ENCODE peak calls at places on chromosomes 7 and 10, in five cellular contexts. E, X, C, D and U are unnamed samples.

GRCh38 chr7:137469191-137469811 is 125.8 kb upstream of the PTN start:
- ATAC-seq in C (no peak), E (no peak), X (no peak), D (no peak), U (no peak)

GRCh38 chr10:22833781-22834180 is 94.1 kb upstream of the ARMC3 start:
- ATAC-seq in D (no peak), C (no peak), E (no peak), X (no peak), U (no peak)

GRCh38 chr7:100372694-100373093 is 593 bp upstream of the PILRA start:
- ATAC-seq in X (no peak), C (no peak), E (no peak), D (no peak), U (no peak)

GRCh38 chr10:3893102-3893473 is 108.1 kb upstream of the KLF6 start:
- ATAC-seq in D (peak), X (no peak), C (no peak), E (no peak), U (no peak)

GRCh38 chr7:14858410-14858809 is 44.1 kb downstream of the DGKB start:
- ATAC-seq in D (no peak), X (no peak), E (no peak), C (no peak), U (no peak)

GRCh38 chr10:116444527-116445142 is 17.0 kb downstream of the PNLIPRP3 start:
- ATAC-seq in D (peak), C (no peak), X (peak), E (no peak), U (no peak)

GRCh38 chr7:108137993-108138392 is 7.8 kb upstream of the LAMB4 start:
- ATAC-seq in C (no peak), E (no peak), D (no peak), X (no peak), U (no peak)

GRCh38 chr7:156459582-156459981 is 181.0 kb upstream of the RNF32 start:
- ATAC-seq in E (no peak), C (no peak), X (no peak), D (no peak), U (no peak)

GRCh38 chr7:39507866-39508551 is 58.2 kb upstream of the YAE1 start:
- ATAC-seq in C (peak), D (peak), E (no peak), X (no peak), U (no peak)

GRCh38 chr10:53886325-53887300 is 914.4 kb downstream of the PCDH15 start:
- ATAC-seq in D (no peak), E (no peak), C (no peak), X (no peak), U (no peak)

GRCh38 chr10:120586471-120586872 is 129.4 kb downstream of the PLPP4 start:
- ATAC-seq in D (no peak), E (no peak), X (no peak), C (no peak), U (no peak)

GRCh38 chr10:103476046-103476768 is 2.8 kb downstream of the CALHM3 start:
- ATAC-seq in D (peak), E (no peak), X (peak), C (no peak), U (no peak)

GRCh38 chr10:5765617-5766016 is 47.6 kb downstream of the GDI2 start:
- ATAC-seq in C (no peak), X (no peak), D (no peak), E (no peak), U (no peak)

GRCh38 chr10:14116837-14117236 is 213.9 kb downstream of the FRMD4A start:
- ATAC-seq in E (no peak), X (no peak), C (no peak), D (no peak), U (no peak)

GRCh38 chr7:158430308-158431034 is 157.2 kb downstream of the PTPRN2 start:
- ATAC-seq in D (no peak), E (no peak), C (no peak), X (no peak), U (no peak)

GRCh38 chr7:151472644-151473380 is 32.9 kb upstream of the CRYGN start:
- ATAC-seq in D (peak), X (no peak), E (peak), C (peak), U (peak)

GRCh38 chr7:109259151-109259550 is 689.5 kb downstream of the DNAJB9 start:
- ATAC-seq in C (no peak), D (no peak), X (no peak), E (no peak), U (no peak)

GRCh38 chr10:92681306-92681823 is 8.4 kb upstream of the HHEX start:
- ATAC-seq in C (no peak), X (no peak), E (no peak), D (no peak), U (no peak)

GRCh38 chr10:15369642-15370211 is 1.4 kb downstream of the FAM171A1 start:
- ATAC-seq in D (no peak), X (no peak), C (peak), E (no peak), U (no peak)

GRCh38 chr10:124016795-124017375 is 76.5 kb downstream of the CHST15 start:
- ATAC-seq in C (no peak), D (no peak), E (no peak), X (no peak), U (no peak)

GRCh38 chr7:100003711-100004661 is 11.4 kb upstream of the ZKSCAN1 start:
- ATAC-seq in C (peak), D (no peak), X (no peak), E (no peak), U (no peak)

GRCh38 chr7:6571160-6571779 is 6.0 kb upstream of the ZDHHC4 start:
- ATAC-seq in E (no peak), X (no peak), C (no peak), D (peak), U (no peak)

DNA sequence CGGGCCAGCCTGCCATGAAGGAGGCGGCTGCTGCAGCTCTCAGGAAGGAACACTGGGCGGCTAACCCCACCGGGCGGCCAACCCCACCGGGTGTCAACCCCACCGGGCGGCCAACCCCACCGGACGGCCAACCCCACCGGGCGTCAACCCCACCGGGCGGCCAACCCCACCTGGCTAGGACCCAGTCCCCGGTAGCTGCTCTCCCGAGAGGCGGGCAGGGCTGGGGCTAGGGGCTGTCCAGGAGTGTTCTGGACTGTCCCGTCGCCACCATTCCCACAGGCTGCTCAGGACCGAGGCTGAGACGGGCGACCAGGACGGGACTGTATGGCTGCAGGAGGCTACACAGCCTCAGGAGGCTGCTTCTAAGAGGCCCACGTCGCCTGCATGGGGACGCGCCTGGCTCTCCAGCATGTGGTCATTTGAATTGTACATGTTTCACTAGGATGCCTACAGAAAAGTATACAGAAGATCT is 216.4 kb downstream of the TCERG1L start:
- ATAC-seq in C (no peak), D (no peak), X (peak), E (no peak), U (no peak)
- TF ChIP-seq POLR2A in C (no peak), D (no peak), X (no peak), E (no peak), U (no peak)

GRCh38 chr10:129963831-129964501 is at the start of gene EBF3:
- ATAC-seq in D (no peak), E (peak), X (peak), C (peak), U (peak)
- TF ChIP-seq POLR2A in D (no peak), E (peak), X (no peak), C (no peak), U (no peak)

GRCh38 chr7:13041368-13041988 is 354.0 kb downstream of the ARL4A start:
- ATAC-seq in E (no peak), D (no peak), X (peak), C (no peak), U (no peak)
- TF ChIP-seq POLR2A in E (no peak), D (no peak), X (no peak), C (no peak), U (no peak)

GRCh38 chr7:112160130-112160770 is 45.9 kb downstream of the DOCK4 start:
- ATAC-seq in D (no peak), C (no peak), X (no peak), E (peak), U (no peak)
- TF ChIP-seq POLR2A in D (no peak), C (no peak), X (no peak), E (no peak), U (no peak)

DNA sequence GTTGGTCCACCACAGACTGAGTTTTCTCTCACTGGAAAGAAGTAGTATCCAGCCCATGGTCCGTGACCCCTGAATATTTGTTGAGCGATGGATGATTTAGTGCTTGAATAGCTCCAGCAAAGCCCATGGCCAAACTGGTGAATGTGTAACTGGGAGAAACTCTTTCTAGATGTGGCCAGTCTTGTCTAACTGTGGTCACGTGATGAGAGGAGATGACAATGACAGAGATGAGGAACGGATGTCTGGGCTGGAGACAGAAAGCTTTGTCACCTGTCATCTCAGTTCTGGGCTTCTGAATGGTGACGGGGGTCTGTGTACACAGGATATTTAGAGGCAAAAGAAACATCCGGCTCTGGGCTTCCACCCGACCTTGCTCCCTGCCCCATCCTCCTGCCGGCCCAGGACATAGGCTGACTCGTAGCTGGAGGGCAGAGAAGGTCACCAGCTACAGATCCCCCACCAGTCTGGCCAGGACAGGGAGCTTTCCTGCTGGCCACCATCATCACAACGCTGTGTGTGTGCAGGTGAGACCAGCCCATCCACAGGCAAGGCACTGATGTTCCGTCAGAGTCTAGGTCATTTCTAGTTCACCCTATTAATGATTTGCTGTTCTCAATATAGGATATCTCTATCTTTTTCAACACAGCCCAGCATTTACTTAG is 152.5 kb upstream of the TNS3 start:
- ATAC-seq in C (no peak), E (no peak), D (no peak), X (no peak), U (no peak)
- TF ChIP-seq POLR2A in C (no peak), E (no peak), D (no peak), X (no peak), U (no peak)